ENCODE peak calls at places on chromosomes 12 and 14, in four cellular contexts. T, N, K and F are unnamed samples.

GRCh38 chr14:58171090-58171489 is 19.1 kb upstream of the ARMH4 start:
- DNase-seq in T (peak), N (peak), K (peak), F (peak)

GRCh38 chr12:66035289-66035961 is 95.1 kb downstream of the LLPH start:
- DNase-seq in T (peak), N (peak), K (peak), F (no peak)

GRCh38 chr14:80664576-80664975 is 277.0 kb downstream of the CEP128 start:
- DNase-seq in T (no peak), N (peak), K (no peak), F (no peak)

GRCh38 chr14:68899033-68899603 is 80.0 kb downstream of the ACTN1 start:
- DNase-seq in T (no peak), N (no peak), K (no peak), F (no peak)

GRCh38 chr14:92751819-92752218 is 3.4 kb upstream of the LGMN start:
- DNase-seq in T (no peak), N (peak), K (no peak), F (no peak)

GRCh38 chr14:58690801-58691516 is 53.2 kb downstream of the DACT1 start:
- DNase-seq in T (no peak), N (no peak), K (no peak), F (no peak)

GRCh38 chr12:20450591-20450990 is 82.3 kb downstream of the PDE3A start:
- DNase-seq in T (no peak), N (no peak), K (no peak), F (no peak)

GRCh38 chr12:76025601-76026575 is 5.7 kb downstream of the PHLDA1 start:
- DNase-seq in T (no peak), N (no peak), K (no peak), F (no peak)

GRCh38 chr12:76424941-76425340 is 76.7 kb upstream of the BBS10 start:
- DNase-seq in T (no peak), N (no peak), K (no peak), F (no peak)

GRCh38 chr12:5083955-5084849 is 40.5 kb downstream of the KCNA5 start:
- DNase-seq in T (peak), N (peak), K (peak), F (no peak)

GRCh38 chr12:11729008-11729407 is 79.5 kb downstream of the ETV6 start:
- DNase-seq in T (no peak), N (no peak), K (no peak), F (no peak)

GRCh38 chr12:34401659-34402227 is 379.4 kb downstream of the ALG10 start:
- DNase-seq in T (no peak), N (no peak), K (no peak), F (peak)

GRCh38 chr12:44774815-44775411 is 101.2 kb downstream of the NELL2 start:
- DNase-seq in T (peak), N (peak), K (peak), F (peak)

GRCh38 chr14:39229222-39229543 is 4.5 kb upstream of the MIA2 start:
- DNase-seq in T (no peak), N (no peak), K (peak), F (no peak)

GRCh38 chr12:131090254-131091210 is 136.8 kb downstream of the ADGRD1 start:
- DNase-seq in T (no peak), N (no peak), K (no peak), F (peak)
- TF ChIP-seq NR3C1 in T (no peak), N (no peak), K (no peak), F (no peak)

DNA sequence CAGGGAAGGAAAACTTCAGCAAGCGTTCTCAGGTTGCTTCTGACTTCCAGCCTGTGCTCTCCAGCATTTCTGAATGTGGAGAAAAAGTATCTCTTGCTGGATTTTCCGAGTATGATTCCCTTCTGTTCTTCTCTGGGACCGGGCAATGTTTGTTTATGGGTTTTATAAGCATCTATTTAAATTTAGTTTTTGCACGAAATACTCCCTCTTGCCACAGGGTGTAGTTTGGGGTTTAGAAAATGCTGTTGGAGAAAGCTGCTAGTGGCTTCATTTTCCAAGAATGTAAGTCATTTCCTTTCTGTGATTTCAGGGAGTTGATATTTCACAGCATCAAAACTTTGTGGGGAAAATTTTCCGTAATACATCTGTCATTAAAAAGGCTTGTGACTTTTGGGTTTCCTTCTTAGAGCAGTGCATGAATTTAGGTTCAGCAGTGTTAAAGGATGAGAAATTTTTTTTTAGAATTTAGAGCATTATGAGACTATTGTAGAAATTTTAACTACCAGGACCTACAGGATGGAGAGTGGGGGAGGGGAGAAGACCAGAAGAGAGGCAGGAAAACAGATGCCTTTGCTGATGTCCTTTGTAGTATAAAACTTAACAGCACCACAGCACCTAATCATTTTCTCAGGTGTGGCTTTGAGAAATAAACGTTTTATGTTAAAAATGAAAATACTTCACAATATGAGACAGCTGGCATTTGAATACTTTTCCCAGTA is 1.5 kb downstream of the FRMD6 start:
- DNase-seq in T (peak), N (no peak), K (no peak), F (no peak)
- TF ChIP-seq NR3C1 in T (no peak), N (no peak), K (no peak), F (no peak)

GRCh38 chr12:26338574-26339572 is 143.5 kb downstream of the SSPN start:
- DNase-seq in T (peak), N (no peak), K (no peak), F (no peak)
- TF ChIP-seq NR3C1 in T (no peak), N (no peak), K (no peak), F (no peak)

DNA sequence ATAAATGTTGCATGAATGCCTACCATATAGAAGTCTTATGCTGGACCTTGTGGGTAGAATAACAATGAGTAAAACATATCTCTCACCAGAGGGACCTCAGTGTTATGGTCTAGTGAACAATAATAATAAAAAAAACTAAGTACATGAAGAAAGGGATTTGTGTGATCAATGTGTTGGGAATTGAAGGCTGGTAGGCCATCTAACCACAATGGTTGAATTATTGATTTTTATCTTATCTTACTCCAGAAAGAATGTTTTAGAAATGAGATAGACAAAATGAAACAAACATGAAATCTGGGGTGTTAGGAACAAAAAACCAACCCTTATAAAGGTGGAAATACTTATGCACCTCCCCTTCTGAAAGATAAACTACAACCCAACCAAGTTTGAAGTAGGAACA is 243.9 kb upstream of the LRIG3 start:
- DNase-seq in T (no peak), N (no peak), K (no peak), F (no peak)
- TF ChIP-seq NR3C1 in T (no peak), N (no peak), K (no peak), F (no peak)

DNA sequence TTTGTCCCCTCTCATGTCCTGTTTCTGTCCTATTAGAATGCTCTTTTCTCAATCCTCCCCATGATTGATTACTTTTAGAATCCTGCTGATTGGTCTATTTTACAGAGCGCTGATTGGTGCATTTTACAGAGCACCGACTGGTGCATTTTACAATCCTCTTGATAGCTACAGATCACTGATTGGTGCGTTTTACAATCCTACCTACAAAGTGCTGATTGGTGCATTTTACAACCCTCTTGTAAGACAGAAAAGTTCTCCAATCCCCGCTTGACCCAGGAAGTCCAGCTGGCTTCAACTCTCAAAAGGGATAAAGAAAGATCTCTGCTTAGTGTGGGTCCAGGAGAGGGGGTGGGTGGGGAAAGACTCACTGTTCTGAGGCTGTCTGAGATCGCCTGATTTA is 71.3 kb downstream of the DHRS2 start:
- DNase-seq in T (no peak), N (no peak), K (no peak), F (no peak)
- TF ChIP-seq NR3C1 in T (no peak), N (no peak), K (no peak), F (no peak)

GRCh38 chr12:107761502-107761904 is 566 bp upstream of the PRDM4 start:
- DNase-seq in T (no peak), N (no peak), K (peak), F (no peak)
- TF ChIP-seq NR3C1 in T (no peak), N (no peak), K (no peak), F (no peak)

GRCh38 chr12:3135522-3136461 is 58.6 kb downstream of the TSPAN9 start:
- DNase-seq in T (peak), N (peak), K (peak), F (peak)
- TF ChIP-seq NR3C1 in T (no peak), N (no peak), K (no peak), F (no peak)

GRCh38 chr12:109744991-109745942 is 31.6 kb downstream of the FAM222A start:
- DNase-seq in T (no peak), N (no peak), K (no peak), F (no peak)
- TF ChIP-seq NR3C1 in T (no peak), N (no peak), K (no peak), F (no peak)